ENCODE peak calls at places on chromosomes 3 and 15, in seven cellular contexts. P, H, Q, U, J, Z and A are unnamed samples.

GRCh38 chr3:134370611-134371451 is 3.4 kb downstream of the AMOTL2 start:
- DNase-seq in U (peak), H (no peak), J (no peak), Q (no peak), P (no peak), Z (no peak), A (no peak)

GRCh38 chr3:127986803-127987202 is 65.4 kb upstream of the SEC61A1 start:
- DNase-seq in P (no peak), Q (no peak), J (no peak), H (no peak), U (no peak), Z (no peak), A (no peak)

GRCh38 chr3:112671930-112672715 is 31.2 kb upstream of the CCDC80 start:
- DNase-seq in P (no peak), U (no peak), H (no peak), J (no peak), Z (no peak), Q (no peak), A (no peak)

GRCh38 chr3:69305011-69305410 is 80.9 kb downstream of the FRMD4B start:
- DNase-seq in Z (no peak), P (no peak), U (no peak), J (no peak), H (no peak), Q (no peak), A (no peak)

GRCh38 chr3:126480251-126480650 is 4.6 kb upstream of the ZXDC start:
- DNase-seq in Z (no peak), U (no peak), P (no peak), Q (no peak), J (peak), H (no peak), A (no peak)

GRCh38 chr15:67303490-67304363 is 49.1 kb downstream of the IQCH start:
- DNase-seq in Z (no peak), H (no peak), Q (peak), P (peak), U (no peak), J (no peak), A (no peak)

GRCh38 chr3:76997733-76998132 is 42.2 kb upstream of the ROBO2 start:
- DNase-seq in P (no peak), Z (no peak), H (peak), J (no peak), U (no peak), Q (no peak), A (no peak)

GRCh38 chr15:57509965-57510364 is 81.7 kb upstream of the MYZAP start:
- DNase-seq in H (no peak), U (no peak), J (no peak), Q (no peak), Z (no peak), P (no peak), A (no peak)

GRCh38 chr15:70497661-70498060 is 265.7 kb downstream of the UACA start:
- DNase-seq in H (no peak), Q (no peak), Z (no peak), U (peak), J (no peak), P (no peak), A (no peak)

GRCh38 chr3:69320867-69321266 is 65.0 kb downstream of the FRMD4B start:
- DNase-seq in Z (no peak), U (no peak), J (no peak), Q (no peak), H (peak), P (peak), A (no peak)

GRCh38 chr3:195811756-195812155 is at the start of gene MUC4:
- DNase-seq in P (no peak), Q (no peak), J (no peak), U (no peak), Z (no peak), H (no peak), A (no peak)

GRCh38 chr3:105449393-105449792 is 82.7 kb downstream of the ALCAM start:
- DNase-seq in J (no peak), Z (no peak), Q (no peak), P (no peak), U (no peak), H (no peak), A (no peak)

GRCh38 chr3:45861043-45861846 is 19.3 kb upstream of the LZTFL1 start:
- DNase-seq in H (no peak), Z (no peak), Q (peak), P (peak), J (no peak), U (no peak), A (no peak)

GRCh38 chr3:65107174-65107573 is 419.4 kb upstream of the ADAMTS9 start:
- DNase-seq in J (no peak), U (no peak), Q (no peak), P (no peak), H (no peak), Z (no peak), A (no peak)

GRCh38 chr3:189685854-189686253 is 54.7 kb downstream of the TP63 start:
- DNase-seq in J (no peak), Z (no peak), Q (no peak), U (no peak), P (no peak), H (no peak), A (no peak)

GRCh38 chr3:10930641-10931040 is 61.9 kb upstream of the SLC6A1 start:
- DNase-seq in J (peak), H (no peak), Z (peak), Q (no peak), P (no peak), U (peak), A (no peak)
- TF ChIP-seq CTCF in J (no peak), H (no peak), Z (no peak), Q (no peak), P (no peak), U (no peak), A (no peak)

GRCh38 chr3:107986505-107986904 is 104.3 kb downstream of the CD47 start:
- DNase-seq in Q (no peak), J (no peak), Z (no peak), H (no peak), P (no peak), U (no peak), A (no peak)
- H3K27ac ChIP-seq in Q (no peak), J (no peak), Z (peak), H (no peak), P (no peak), U (peak), A (no peak)

DNA sequence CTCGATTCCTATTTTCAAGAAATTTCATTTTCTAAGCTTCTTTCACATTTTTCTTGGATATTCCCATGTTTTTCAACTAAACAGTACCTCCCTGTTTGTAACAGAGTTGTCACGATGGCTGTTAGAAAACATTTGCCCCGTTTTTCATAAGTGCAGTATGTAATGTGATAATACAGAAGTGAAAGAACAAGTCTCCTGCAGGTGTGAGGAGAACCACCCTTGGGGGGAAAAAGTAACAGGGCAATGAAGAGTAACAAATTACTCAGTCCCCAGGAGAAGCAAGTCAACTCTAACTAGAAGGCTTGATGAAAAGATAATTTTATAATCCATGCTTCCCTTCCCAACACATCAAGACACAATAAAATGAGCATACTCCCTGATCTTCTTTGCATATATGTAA is 493.3 kb downstream of the FOXP1 start:
- DNase-seq in Q (no peak), Z (no peak), J (no peak), H (no peak), U (no peak), P (no peak), A (no peak)
- H3K4me3 ChIP-seq in Q (no peak), Z (no peak), J (no peak), H (no peak), U (no peak), P (no peak), A (no peak)

GRCh38 chr3:30076899-30077298 is 529.5 kb upstream of the TGFBR2 start:
- DNase-seq in J (no peak), U (no peak), P (no peak), Q (no peak), H (no peak), Z (no peak), A (no peak)
- TF ChIP-seq CTCF in J (no peak), U (no peak), P (no peak), Q (no peak), H (no peak), Z (no peak), A (no peak)

DNA sequence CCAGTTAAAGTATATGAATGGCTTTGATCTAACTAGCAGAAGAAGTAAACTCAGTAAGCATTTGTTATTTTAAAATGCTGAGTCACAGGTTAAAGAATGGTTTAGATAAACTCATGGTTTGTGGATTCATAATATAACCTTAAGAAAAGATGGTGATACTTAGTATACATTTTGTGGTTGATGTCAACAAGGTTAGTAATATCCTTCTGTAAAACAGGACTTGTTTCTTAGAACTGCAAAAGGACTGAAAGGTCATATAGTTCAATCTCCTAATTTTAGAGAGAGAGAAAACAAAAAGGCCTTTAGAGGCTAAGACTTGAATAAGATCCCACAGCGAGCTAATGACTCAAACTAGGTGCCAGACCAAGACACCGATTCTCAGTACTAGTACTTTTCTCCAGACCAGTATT is 50.0 kb downstream of the STRIT1 start:
- DNase-seq in U (no peak), Q (no peak), P (no peak), H (no peak), Z (no peak), J (no peak), A (no peak)
- H3K27ac ChIP-seq in U (no peak), Q (no peak), P (no peak), H (no peak), Z (no peak), J (no peak), A (no peak)

DNA sequence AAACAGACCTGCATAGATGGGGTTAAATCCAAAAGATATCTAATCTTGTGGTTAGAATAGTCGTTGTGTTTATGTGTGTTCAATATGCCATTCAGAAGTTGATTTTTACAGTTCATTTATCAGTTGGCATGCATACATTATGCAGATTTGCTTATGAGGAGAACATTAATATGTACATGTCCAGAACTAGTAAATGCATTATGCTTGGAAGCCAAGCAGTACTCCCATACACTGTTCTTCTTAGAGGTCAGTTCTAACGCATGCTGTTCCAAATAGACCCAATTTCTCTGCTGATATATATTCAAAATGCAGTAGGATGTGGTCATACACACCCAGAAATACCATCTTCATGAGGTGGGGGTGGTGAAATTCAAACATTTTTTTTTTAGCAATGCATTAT is 955 bp downstream of the FGF12 start:
- DNase-seq in Z (no peak), J (no peak), Q (no peak), U (no peak), P (no peak), H (no peak), A (no peak)
- H3K4me3 ChIP-seq in Z (no peak), J (no peak), Q (no peak), U (no peak), P (no peak), H (no peak), A (no peak)

DNA sequence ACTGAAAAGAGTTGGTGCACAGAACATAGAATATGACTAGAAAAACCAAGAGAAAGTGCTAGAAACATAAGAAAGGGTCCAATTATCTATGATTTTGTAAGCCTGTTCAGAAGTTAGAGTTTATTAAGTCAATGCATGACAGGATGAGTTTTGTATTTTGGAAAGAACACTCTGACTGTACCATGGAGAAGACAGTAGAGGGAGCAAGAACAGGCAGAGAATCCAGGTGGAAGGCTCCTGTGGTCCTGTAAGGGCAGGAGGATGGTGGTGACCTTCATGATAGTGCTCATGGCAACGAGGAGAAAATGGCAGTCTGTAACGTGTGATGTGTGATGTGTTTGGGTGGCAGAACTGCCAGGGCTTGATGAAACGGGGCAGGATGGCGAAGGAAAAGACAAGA is 249.1 kb downstream of the CTNNB1 start:
- DNase-seq in J (no peak), Z (no peak), Q (no peak), H (no peak), P (no peak), U (no peak), A (no peak)
- TF ChIP-seq CTCF in J (no peak), Z (no peak), Q (no peak), H (peak), P (no peak), U (no peak), A (no peak)

GRCh38 chr3:16011376-16011775 is 163.1 kb upstream of the GALNT15 start:
- DNase-seq in J (no peak), Z (no peak), U (no peak), P (no peak), Q (no peak), H (no peak), A (no peak)

GRCh38 chr3:16013563-16013962 is 160.9 kb upstream of the GALNT15 start:
- DNase-seq in Z (no peak), U (no peak), P (no peak), J (no peak), Q (no peak), H (no peak), A (no peak)

GRCh38 chr3:16012086-16012485 is 162.4 kb upstream of the GALNT15 start:
- DNase-seq in P (no peak), Q (no peak), U (no peak), H (no peak), Z (no peak), J (no peak), A (no peak)
- H3K27ac ChIP-seq in P (no peak), Q (no peak), U (no peak), H (no peak), Z (no peak), J (no peak), A (no peak)

DNA sequence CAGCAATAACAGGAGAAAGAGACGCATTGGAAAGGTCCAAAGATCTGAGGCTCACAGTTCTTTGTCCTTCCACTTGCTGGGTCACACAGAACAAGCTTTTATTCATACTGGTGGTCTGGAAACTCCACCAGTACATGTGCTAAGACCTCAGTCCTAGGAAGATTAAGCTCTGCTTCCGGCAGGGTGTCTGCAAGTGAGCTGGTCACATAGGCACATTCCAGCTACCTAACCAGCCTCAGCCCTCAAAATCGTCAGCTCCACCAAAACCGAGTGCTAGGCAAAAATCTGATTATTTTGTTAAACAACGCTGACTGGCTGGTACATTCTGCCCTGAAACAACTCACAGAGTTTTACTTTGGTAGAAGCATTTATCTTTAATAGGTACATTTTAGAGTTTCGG is 2.2 kb downstream of the ZBED2 start:
- DNase-seq in J (no peak), U (no peak), H (no peak), Z (no peak), P (no peak), Q (no peak), A (no peak)
- H3K4me3 ChIP-seq in J (no peak), U (no peak), H (no peak), Z (no peak), P (no peak), Q (no peak), A (no peak)